ENCODE peak calls at places on chromosomes 13 and 19, in eight cellular contexts. C is transverse colon, Z is body of pancreas, J is stomach, S is adrenal gland, W is ovary, Y is Peyer's patch, O is vagina. D is an unnamed sample.

GRCh38 chr13:54958781-54959180 is 1930.2 kb downstream of the OLFM4 start:
- DNase-seq in C (no peak), Z (no peak), J (no peak), S (no peak), W (no peak), Y (no peak), O (no peak), D (no peak)

GRCh38 chr19:7386308-7386707 is 37.6 kb downstream of the ARHGEF18 start:
- DNase-seq in C (no peak), Z (no peak), J (no peak), S (peak), W (no peak), Y (no peak), O (no peak), D (no peak)

GRCh38 chr19:281992-282391 is 9.2 kb downstream of the PLPP2 start:
- DNase-seq in C (no peak), Z (no peak), J (no peak), S (no peak), W (no peak), Y (peak), O (no peak), D (no peak)

GRCh38 chr13:24709186-24709913 is 29.1 kb downstream of the ATP12A start:
- DNase-seq in C (peak), Z (no peak), J (peak), S (no peak), W (no peak), Y (peak), O (no peak), D (no peak)

GRCh38 chr13:112849500-112849899 is 119.5 kb upstream of the MCF2L start:
- DNase-seq in C (no peak), Z (no peak), J (no peak), S (no peak), W (no peak), Y (peak), O (no peak), D (no peak)

GRCh38 chr13:73608731-73609485 is 525.3 kb downstream of the KLF12 start:
- DNase-seq in C (no peak), Z (no peak), J (no peak), S (no peak), W (no peak), Y (no peak), O (no peak), D (no peak)

GRCh38 chr13:23789576-23790346 is 99.4 kb downstream of the MIPEP start:
- DNase-seq in C (no peak), Z (no peak), J (no peak), S (no peak), W (no peak), Y (no peak), O (no peak), D (no peak)

GRCh38 chr13:49936085-49936942 is at the start of gene SPRYD7:
- DNase-seq in C (peak), Z (peak), J (peak), S (peak), W (peak), Y (peak), O (peak), D (peak)

GRCh38 chr13:112693831-112694497 is 4.1 kb downstream of the ATP11A start:
- DNase-seq in C (no peak), Z (no peak), J (peak), S (peak), W (peak), Y (peak), O (no peak), D (no peak)

GRCh38 chr13:53170910-53171309 is 142.3 kb downstream of the OLFM4 start:
- DNase-seq in C (no peak), Z (no peak), J (no peak), S (no peak), W (no peak), Y (no peak), O (no peak), D (no peak)

GRCh38 chr13:97695684-97696083 is 257.8 kb upstream of the IPO5 start:
- DNase-seq in C (no peak), Z (no peak), J (no peak), S (no peak), W (no peak), Y (no peak), O (no peak), D (no peak)

DNA sequence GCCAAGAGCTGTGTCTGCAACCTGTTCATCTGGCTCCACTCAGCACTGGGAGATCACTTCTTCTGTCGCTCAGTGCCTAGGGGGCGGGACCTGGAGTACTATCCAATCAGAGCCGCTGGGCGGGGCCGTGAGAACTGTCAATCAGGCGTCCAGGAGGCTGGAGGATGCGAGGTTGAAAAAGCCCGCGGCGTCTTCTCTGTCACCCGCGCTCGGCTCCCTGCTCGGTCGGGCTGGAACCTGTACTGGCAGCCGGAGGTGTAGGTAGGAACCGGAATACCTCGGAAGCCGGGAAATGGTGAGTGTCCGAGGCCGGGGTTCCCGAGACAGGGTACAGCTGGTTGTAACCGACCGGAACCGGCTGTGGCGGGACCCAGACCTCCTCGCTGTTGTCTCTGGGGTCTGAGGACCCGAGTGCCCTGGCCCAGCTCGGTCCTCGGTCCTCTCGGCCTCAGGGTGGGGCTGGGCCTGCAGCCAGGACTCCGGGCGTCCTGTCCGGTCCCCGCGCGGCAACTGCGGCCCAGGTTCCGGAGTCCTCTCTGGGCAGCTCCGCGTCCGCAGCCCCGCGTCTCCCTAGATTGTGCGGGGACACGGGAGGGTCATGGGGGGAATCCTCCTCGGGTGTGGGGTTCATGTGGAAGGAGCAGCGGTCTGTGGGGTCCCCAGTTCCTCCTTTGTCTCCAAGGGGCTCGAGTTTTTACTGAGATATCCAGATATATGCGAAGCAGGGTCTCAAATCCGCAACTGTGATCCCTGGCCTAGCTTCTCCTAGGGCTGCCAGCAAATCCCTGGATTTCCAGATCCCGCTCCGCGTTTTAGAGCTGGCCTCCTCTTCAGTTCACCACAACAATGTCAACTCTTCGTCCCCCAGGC is 42.6 kb downstream of the ZNF627 start:
- DNase-seq in C (peak), Z (peak), J (peak), S (peak), W (peak), Y (peak), O (no peak), D (peak)
- TF ChIP-seq POLR2A in C (no peak), Z (peak), J (no peak), S (no peak), W (no peak), Y (peak), O (no peak), D (no peak)

GRCh38 chr13:20939662-20940061 is 37.1 kb upstream of the XPO4 start:
- DNase-seq in C (no peak), Z (no peak), J (no peak), S (no peak), W (no peak), Y (no peak), O (no peak), D (no peak)

GRCh38 chr13:20943519-20944012 is 41.0 kb upstream of the XPO4 start:
- DNase-seq in C (peak), Z (peak), J (peak), S (peak), W (peak), Y (peak), O (no peak), D (peak)

GRCh38 chr13:20945952-20946383 is 43.4 kb upstream of the XPO4 start:
- DNase-seq in C (peak), Z (no peak), J (no peak), S (no peak), W (no peak), Y (no peak), O (no peak), D (no peak)

GRCh38 chr13:20940083-20940482 is 37.5 kb upstream of the XPO4 start:
- DNase-seq in C (no peak), Z (no peak), J (no peak), S (no peak), W (no peak), Y (no peak), O (no peak), D (no peak)

DNA sequence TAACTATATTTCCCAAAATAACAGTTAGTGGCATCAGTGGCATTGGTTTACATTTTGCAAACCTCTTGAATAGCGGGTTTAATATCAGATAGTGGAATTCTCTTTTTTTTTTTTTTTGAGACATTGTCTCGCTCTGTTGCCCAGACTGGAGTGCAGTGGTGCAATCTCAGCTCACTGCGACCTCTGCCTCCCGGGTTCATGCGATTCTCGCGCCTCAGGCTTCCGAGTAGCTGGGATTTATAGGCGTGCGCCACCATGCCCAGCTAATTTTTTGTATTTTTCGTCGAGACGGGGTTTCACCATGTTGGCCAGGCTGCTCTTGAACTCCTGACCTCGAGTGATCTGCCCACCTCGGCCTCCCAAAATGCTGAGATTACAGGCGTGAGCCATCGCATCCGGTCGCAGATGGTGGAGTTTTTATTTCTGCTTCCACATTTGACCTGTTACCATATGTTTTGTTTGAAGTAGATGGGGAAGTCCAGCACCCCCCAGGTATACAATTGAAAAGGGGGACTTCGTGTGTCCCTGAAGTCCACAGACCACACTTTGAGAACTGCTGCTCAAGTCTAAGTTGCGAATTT is 40.5 kb upstream of the XPO4 start:
- DNase-seq in C (peak), Z (no peak), J (no peak), S (no peak), W (peak), Y (no peak), O (no peak), D (no peak)
- H3K27ac ChIP-seq in C (peak), Z (no peak), J (peak), S (no peak), W (no peak), Y (peak), O (peak), D (peak)

DNA sequence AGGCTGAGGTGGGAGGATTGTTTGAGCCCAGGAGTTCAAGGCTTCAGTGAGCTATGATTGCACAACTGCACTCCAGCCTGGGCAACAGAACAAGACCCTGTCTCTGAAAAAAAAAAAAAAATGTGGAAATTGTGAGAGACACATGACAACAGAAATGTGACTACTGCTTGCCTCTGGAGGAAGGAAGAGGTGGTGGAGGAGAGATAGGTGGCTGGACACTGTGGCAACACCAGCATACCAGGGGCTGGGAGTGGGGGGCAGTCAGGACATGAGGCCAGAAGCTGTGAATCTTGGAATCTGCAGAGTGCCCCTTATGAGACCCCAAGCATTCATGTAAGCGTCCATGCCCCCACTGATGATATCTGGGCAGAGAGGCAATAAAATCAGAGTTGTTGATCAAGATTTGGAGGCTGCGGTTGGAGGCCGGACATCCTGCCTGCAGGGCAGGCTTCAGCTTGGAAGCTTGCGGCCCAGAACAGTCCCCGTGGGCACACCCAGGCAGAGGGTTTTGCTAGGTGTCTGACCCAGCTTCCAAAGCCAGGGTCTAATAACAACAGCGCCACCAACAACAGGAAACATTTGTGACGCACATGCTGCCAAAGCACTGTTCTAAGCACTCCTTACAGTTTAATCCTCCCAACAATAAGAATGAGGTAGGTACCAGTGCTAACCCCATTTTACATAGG is 16.9 kb downstream of the FAM187B start:
- DNase-seq in C (peak), Z (no peak), J (peak), S (peak), W (no peak), Y (peak), O (no peak), D (peak)
- TF ChIP-seq POLR2A in C (no peak), Z (peak), J (no peak), S (no peak), W (no peak), Y (no peak), O (no peak), D (no peak)

GRCh38 chr19:46447824-46448223 is 19.1 kb upstream of the PNMA8C start:
- DNase-seq in C (no peak), Z (no peak), J (no peak), S (no peak), W (no peak), Y (no peak), O (no peak), D (no peak)

GRCh38 chr19:46448601-46449000 is 19.9 kb upstream of the PNMA8C start:
- DNase-seq in C (no peak), Z (no peak), J (no peak), S (no peak), W (no peak), Y (no peak), O (no peak), D (no peak)

GRCh38 chr19:46446021-46446420 is 17.3 kb upstream of the PNMA8C start:
- DNase-seq in C (no peak), Z (no peak), J (no peak), S (no peak), W (no peak), Y (no peak), O (no peak), D (no peak)

GRCh38 chr19:46442808-46443450 is 14.2 kb upstream of the PNMA8C start:
- DNase-seq in C (no peak), Z (peak), J (peak), S (peak), W (peak), Y (no peak), O (no peak), D (no peak)

GRCh38 chr19:46447006-46447405 is 18.3 kb upstream of the PNMA8C start:
- DNase-seq in C (no peak), Z (no peak), J (no peak), S (no peak), W (no peak), Y (no peak), O (no peak), D (no peak)
- H3K27ac ChIP-seq in C (no peak), Z (no peak), J (no peak), S (no peak), W (no peak), Y (no peak), O (no peak), D (no peak)

GRCh38 chr19:2167896-2168618 is 4.3 kb downstream of the DOT1L start:
- DNase-seq in C (peak), Z (no peak), J (peak), S (peak), W (no peak), Y (peak), O (no peak), D (no peak)

GRCh38 chr19:2168619-2169424 is 5.1 kb downstream of the DOT1L start:
- DNase-seq in C (peak), Z (peak), J (peak), S (peak), W (peak), Y (peak), O (no peak), D (peak)

GRCh38 chr19:2170219-2170618 is 6.5 kb downstream of the DOT1L start:
- DNase-seq in C (no peak), Z (no peak), J (no peak), S (no peak), W (no peak), Y (no peak), O (no peak), D (no peak)

GRCh38 chr19:2164020-2164988 is 571 bp downstream of the DOT1L start:
- DNase-seq in C (no peak), Z (no peak), J (no peak), S (peak), W (no peak), Y (no peak), O (no peak), D (peak)

DNA sequence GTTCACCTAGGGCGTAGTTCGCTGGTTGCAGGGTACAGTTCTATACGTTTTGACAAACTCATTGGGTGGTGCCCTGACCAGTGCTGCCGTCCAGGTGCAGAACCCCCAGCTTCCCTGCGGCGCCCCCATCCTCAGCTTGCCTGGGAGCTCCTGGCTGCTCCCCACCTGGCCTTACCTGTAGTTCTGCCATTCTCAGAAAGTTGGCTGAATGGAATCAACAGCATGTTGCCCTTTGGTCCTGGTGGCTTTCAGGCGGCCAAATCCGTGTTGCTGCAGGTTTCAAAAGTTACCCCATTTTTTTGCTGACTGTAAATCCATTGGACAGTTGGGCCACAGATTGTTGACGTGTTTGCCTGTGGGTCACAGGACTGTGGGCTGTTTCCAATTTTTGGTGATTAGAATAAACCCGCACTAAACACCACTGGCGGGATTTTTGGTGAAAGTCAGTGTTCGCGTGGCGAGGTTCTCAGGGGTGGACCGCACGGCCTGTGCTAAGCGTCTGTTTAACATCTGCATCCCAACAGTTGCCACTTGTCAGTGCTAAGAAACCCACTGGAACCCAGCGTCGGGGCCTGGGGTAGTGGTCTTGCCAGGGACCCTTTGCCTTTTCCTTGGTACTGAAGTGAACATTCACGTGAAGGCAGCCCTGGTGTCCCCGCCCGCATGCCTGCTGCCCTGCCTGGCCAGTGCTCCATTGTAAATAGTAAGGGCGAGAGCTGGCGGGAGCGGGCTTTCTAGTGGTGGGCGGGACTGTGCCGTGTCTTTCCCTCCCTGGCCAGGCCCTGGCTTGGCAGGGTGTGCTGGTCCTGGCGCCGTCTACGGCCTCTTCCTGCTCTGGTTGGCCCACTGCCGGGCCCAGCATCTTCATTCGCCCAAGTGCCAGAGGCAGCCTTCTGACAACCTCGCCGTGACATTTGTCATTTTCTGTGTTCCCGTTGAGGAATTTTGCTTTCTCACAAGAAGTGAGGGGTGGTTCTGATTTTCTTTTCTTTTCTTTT is 3.3 kb downstream of the DOT1L start:
- DNase-seq in C (peak), Z (peak), J (peak), S (peak), W (peak), Y (peak), O (no peak), D (peak)
- TF ChIP-seq POLR2A in C (peak), Z (peak), J (peak), S (no peak), W (no peak), Y (peak), O (no peak), D (no peak)

DNA sequence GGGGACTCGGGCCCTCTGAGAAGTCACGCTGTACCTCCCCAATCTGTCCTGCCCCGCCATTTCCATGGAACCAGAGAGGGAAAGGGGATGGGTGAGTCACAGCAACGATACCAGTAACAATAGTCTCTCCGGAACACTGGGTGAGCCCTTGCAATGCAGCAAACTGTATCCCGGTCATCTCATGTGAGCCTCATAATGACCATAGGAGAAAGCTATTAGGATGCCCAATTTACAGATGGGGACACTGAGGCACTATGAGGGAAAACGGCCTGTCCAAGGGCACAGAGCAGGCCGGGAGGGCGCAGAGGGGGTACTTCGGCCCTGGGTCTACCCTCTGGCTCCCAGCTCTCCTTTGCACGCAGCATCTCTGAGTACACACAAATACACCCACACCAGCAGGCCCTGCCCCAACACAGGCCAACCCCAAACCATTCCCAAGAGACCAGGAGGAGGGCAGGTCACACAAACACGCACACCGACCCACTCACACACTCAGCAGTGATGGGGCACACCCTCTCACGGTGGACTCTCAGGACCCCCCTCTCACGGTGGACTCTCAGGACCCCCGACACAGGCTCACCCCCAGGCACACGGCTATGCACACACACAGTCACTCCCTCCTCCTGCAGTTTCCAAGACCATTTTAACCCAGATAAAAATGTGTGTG is 18.2 kb downstream of the LRRC4B start:
- DNase-seq in C (no peak), Z (no peak), J (no peak), S (no peak), W (no peak), Y (no peak), O (no peak), D (no peak)
- H3K27ac ChIP-seq in C (no peak), Z (no peak), J (no peak), S (peak), W (no peak), Y (no peak), O (no peak), D (no peak)

DNA sequence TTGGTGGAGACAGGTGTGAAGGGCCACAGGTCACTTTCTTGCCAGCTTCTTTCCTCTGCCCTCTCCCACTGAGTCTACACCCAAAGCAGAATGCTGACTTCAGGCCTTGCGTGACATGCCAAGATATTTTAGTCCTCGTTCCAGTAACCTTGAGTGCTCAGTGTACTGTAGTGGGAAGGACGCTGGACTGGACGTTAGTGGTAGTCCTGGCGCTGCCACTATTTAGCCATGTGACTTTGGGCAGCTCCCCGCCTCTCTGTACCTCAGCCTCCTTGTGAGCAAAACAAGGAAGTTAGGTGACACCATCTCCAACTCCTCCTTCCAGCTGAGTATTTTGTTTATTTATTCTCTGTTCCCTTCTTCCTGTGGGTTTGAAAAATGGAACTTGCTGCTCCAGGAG is 86.1 kb downstream of the FRY start:
- DNase-seq in C (no peak), Z (peak), J (peak), S (peak), W (no peak), Y (no peak), O (no peak), D (no peak)
- TF ChIP-seq POLR2A in C (no peak), Z (no peak), J (no peak), S (no peak), W (no peak), Y (no peak), O (no peak), D (no peak)